ENCODE peak calls at places on chromosomes 3 and 15, in ten cellular contexts. M is HCEC 1CT; E is left ventricle myocardium inferior; X is NCI-H345; P is GM20000; G is stimulated activated naive CD8-positive, alpha-beta T cell treated with anti-CD3 and anti-CD28 coated beads, Interleukin-15, amount 100 ng/mL, for 72 hours; D is RCC 7860; N is type B pancreatic cell; F is PC-3; A is brain microvascular endothelial cell. I is an unnamed sample.
A peak's percentile ranks its signal among the peaks of the same experiment; 100 is the strongest.

GRCh38 chr3:10015476-10015904 is 10.7 kb upstream of the FANCD2 start:
- DNase-seq in G (no peak), N (no peak), A (peak; percentile 92), X (no peak), D (peak; percentile 77), P (no peak), M (peak; percentile 86), E (peak; percentile 84), F (peak; percentile 75), I (peak; percentile 33)

GRCh38 chr3:18416332-18416731 is 8.8 kb downstream of the SATB1 start:
- DNase-seq in G (no peak), D (no peak), P (no peak), N (no peak), F (no peak), E (no peak), X (no peak), M (no peak), A (no peak), I (no peak)

GRCh38 chr3:14393440-14394111 is 8.8 kb upstream of the SLC6A6 start:
- DNase-seq in G (no peak), N (no peak), D (no peak), E (no peak), P (no peak), M (no peak), X (no peak), A (peak; percentile 26), F (no peak), I (no peak)

GRCh38 chr15:66673410-66674322 is 28.4 kb upstream of the SMAD6 start:
- DNase-seq in E (peak; percentile 29), F (no peak), A (no peak), X (no peak), P (peak; percentile 55), N (no peak), G (no peak), M (no peak), D (no peak), I (peak; percentile 28)

GRCh38 chr15:86677316-86677715 is 597.6 kb downstream of the AGBL1 start:
- DNase-seq in D (no peak), A (no peak), G (no peak), F (no peak), E (no peak), X (no peak), N (no peak), P (no peak), M (no peak), I (no peak)

GRCh38 chr3:194619741-194620140 is 13.5 kb downstream of the TMEM44 start:
- DNase-seq in F (no peak), A (no peak), M (no peak), D (no peak), N (no peak), G (no peak), X (no peak), P (no peak), E (no peak), I (no peak)

GRCh38 chr3:164730810-164731209 is 347.5 kb downstream of the SI start:
- DNase-seq in F (no peak), A (peak; percentile 16), G (no peak), X (no peak), N (no peak), M (no peak), P (no peak), D (no peak), E (no peak), I (peak; percentile 10)

GRCh38 chr15:89335289-89336041 is 841 bp upstream of the POLG start:
- DNase-seq in E (no peak), N (no peak), F (no peak), M (no peak), D (no peak), X (peak; percentile 68), A (peak; percentile 7), P (no peak), G (no peak), I (no peak)

GRCh38 chr3:57001356-57001755 is 59.1 kb upstream of the SPATA12 start:
- DNase-seq in A (no peak), N (no peak), G (no peak), X (no peak), M (no peak), P (no peak), E (no peak), D (no peak), F (no peak), I (no peak)